ENCODE peak calls at places on chromosome 20, in eight cellular contexts. Y is HT-29, O is Ammon's horn, G is HFFc6, L is SW 1271, U is activated gamma-delta T cell treated with Interleukin-2 at 50 U/mL for 16 hours, C is cardiac muscle cell, B is KG1. T is an unnamed sample.

GRCh38 chr20:23258747-23259121 is 91.9 kb upstream of the NXT1 start:
- DNase-seq in Y (no peak), O (no peak), G (no peak), L (no peak), U (no peak), C (no peak), B (no peak), T (no peak)

GRCh38 chr20:49750611-49751396 is 37.1 kb upstream of the B4GALT5 start:
- DNase-seq in Y (no peak), O (no peak), G (no peak), L (no peak), U (peak; percentile 10), C (no peak), B (no peak), T (no peak)

GRCh38 chr20:31740208-31740607 is 1.1 kb downstream of the TPX2 start:
- DNase-seq in Y (peak; percentile 47), O (no peak), G (peak; percentile 47), L (no peak), U (no peak), C (no peak), B (no peak), T (no peak)

GRCh38 chr20:47139934-47140333 is 216.6 kb downstream of the ZMYND8 start:
- DNase-seq in Y (no peak), O (no peak), G (no peak), L (no peak), U (no peak), C (no peak), B (no peak), T (no peak)

GRCh38 chr20:36775196-36775595 is 1.6 kb upstream of the DSN1 start:
- DNase-seq in Y (no peak), O (peak; percentile 38), G (no peak), L (no peak), U (no peak), C (no peak), B (no peak), T (no peak)

GRCh38 chr20:61801065-61801360 is 264.7 kb downstream of the TAF4 start:
- DNase-seq in Y (no peak), O (no peak), G (no peak), L (no peak), U (no peak), C (no peak), B (no peak), T (no peak)

GRCh38 chr20:43388267-43389081 is 69.2 kb upstream of the SRSF6 start:
- DNase-seq in Y (no peak), O (peak; percentile 32), G (no peak), L (no peak), U (no peak), C (no peak), B (no peak), T (no peak)

GRCh38 chr20:59144179-59144830 is 19.3 kb upstream of the ZNF831 start:
- DNase-seq in Y (no peak), O (no peak), G (no peak), L (no peak), U (peak; percentile 64), C (no peak), B (no peak), T (no peak)

GRCh38 chr20:61053487-61054277 is 198.4 kb upstream of the CDH4 start:
- DNase-seq in Y (no peak), O (no peak), G (no peak), L (no peak), U (no peak), C (no peak), B (no peak), T (no peak)

GRCh38 chr20:40459299-40459698 is 229.7 kb downstream of the MAFB start:
- DNase-seq in Y (no peak), O (no peak), G (no peak), L (no peak), U (no peak), C (no peak), B (no peak), T (peak; percentile 99)